ENCODE peak calls at places on chromosomes 1 and 21, in seven cellular contexts. X is RWPE2, I is prostate gland, U is gastrocnemius medialis, J is fibroblast of lung, B is astrocyte of the spinal cord, F is psoas muscle. Y is an unnamed sample.

GRCh38 chr1:32186491-32186890 is 7.0 kb downstream of the TXLNA start:
- DNase-seq in J (no peak), X (no peak), B (no peak), U (no peak), I (no peak), F (no peak), Y (no peak)

GRCh38 chr1:224513787-224514209 is 79.2 kb upstream of the WDR26 start:
- DNase-seq in B (peak; percentile 79), I (peak; percentile 77), F (peak; percentile 85), U (peak; percentile 67), X (peak; percentile 65), J (peak; percentile 65), Y (peak; percentile 82)

GRCh38 chr1:67135354-67135753 is 584 bp upstream of the C1orf141 start:
- DNase-seq in X (no peak), F (no peak), I (no peak), B (peak; percentile 81), U (no peak), J (peak; percentile 82), Y (no peak)

GRCh38 chr21:23694396-23694795 is 1912.9 kb downstream of the MRPL39 start:
- DNase-seq in J (no peak), I (no peak), B (no peak), X (no peak), F (no peak), U (no peak), Y (no peak)

GRCh38 chr1:2479186-2479585 is 3.1 kb downstream of the PLCH2 start:
- DNase-seq in F (no peak), X (no peak), I (no peak), B (no peak), J (no peak), U (no peak), Y (no peak)

GRCh38 chr1:111203681-111204210 is 3.3 kb upstream of the DENND2D start:
- DNase-seq in I (peak; percentile 69), X (peak; percentile 85), U (peak; percentile 39), J (peak; percentile 46), B (no peak), F (peak; percentile 77), Y (peak; percentile 72)

GRCh38 chr1:229221106-229222019 is 49.5 kb upstream of the RAB4A start:
- DNase-seq in U (no peak), B (peak; percentile 58), X (no peak), J (no peak), I (peak; percentile 92), F (no peak), Y (no peak)

GRCh38 chr1:217437375-217437774 is 193.5 kb downstream of the GPATCH2 start:
- DNase-seq in B (no peak), X (no peak), I (no peak), F (no peak), J (no peak), U (no peak), Y (no peak)

GRCh38 chr21:40300300-40300699 is 433.1 kb downstream of the PCP4 start:
- DNase-seq in X (no peak), U (no peak), B (no peak), I (no peak), F (no peak), J (no peak), Y (no peak)

GRCh38 chr1:77534456-77534855 is 148.0 kb downstream of the ZZZ3 start:
- DNase-seq in X (no peak), J (peak; percentile 68), U (no peak), I (no peak), F (no peak), B (peak; percentile 37), Y (no peak)

GRCh38 chr21:46326110-46326703 is 2.3 kb downstream of the PCNT start:
- DNase-seq in B (no peak), J (no peak), F (no peak), X (no peak), I (no peak), U (no peak), Y (no peak)

GRCh38 chr1:213014642-213015041 is 1.0 kb downstream of the ANGEL2 start:
- DNase-seq in X (no peak), B (peak; percentile 29), F (no peak), J (peak; percentile 13), U (no peak), I (no peak), Y (no peak)

GRCh38 chr1:101115112-101115511 is 89.5 kb upstream of the DPH5 start:
- DNase-seq in B (no peak), X (no peak), I (no peak), J (no peak), F (no peak), U (no peak), Y (no peak)

GRCh38 chr1:58361134-58361533 is 185.4 kb downstream of the OMA1 start:
- DNase-seq in J (no peak), F (no peak), I (no peak), U (no peak), B (no peak), X (no peak), Y (no peak)

GRCh38 chr1:73859227-73859626 is 338.7 kb downstream of the LRRIQ3 start:
- DNase-seq in I (no peak), B (no peak), J (no peak), U (no peak), X (no peak), F (no peak), Y (no peak)

GRCh38 chr1:109134423-109134822 is 20.5 kb downstream of the ELAPOR1 start:
- DNase-seq in I (no peak), X (no peak), F (no peak), J (no peak), B (no peak), U (no peak), Y (no peak)

GRCh38 chr1:225426395-225427248 is 1.2 kb downstream of the LBR start:
- DNase-seq in J (peak; percentile 25), X (no peak), I (no peak), B (peak; percentile 33), F (peak; percentile 34), U (no peak), Y (peak; percentile 24)

GRCh38 chr1:2968471-2968881 is 52.8 kb upstream of the ACTRT2 start:
- DNase-seq in F (no peak), X (peak; percentile 21), U (no peak), B (no peak), I (no peak), J (no peak), Y (no peak)

GRCh38 chr1:60281360-60281932 is 207.9 kb upstream of the C1orf87 start:
- DNase-seq in I (peak; percentile 63), B (peak; percentile 80), J (peak; percentile 81), F (peak; percentile 35), X (peak; percentile 65), U (peak; percentile 10), Y (peak; percentile 34)

GRCh38 chr1:17671741-17672140 is 83.4 kb upstream of the ACTL8 start:
- DNase-seq in B (no peak), I (no peak), X (no peak), F (no peak), U (no peak), J (no peak), Y (no peak)

GRCh38 chr1:200708769-200709168 is 29.9 kb upstream of the CAMSAP2 start:
- DNase-seq in X (no peak), J (peak; percentile 18), F (no peak), B (no peak), U (no peak), I (no peak), Y (no peak)

GRCh38 chr1:204031098-204031710 is 41.7 kb upstream of the SOX13 start:
- DNase-seq in B (peak; percentile 30), J (peak; percentile 39), I (no peak), F (no peak), X (no peak), U (no peak), Y (no peak)

GRCh38 chr1:67970088-67970487 is 80.3 kb downstream of the DIRAS3 start:
- DNase-seq in U (no peak), I (no peak), F (no peak), J (peak; percentile 96), X (no peak), B (peak; percentile 89), Y (no peak)

GRCh38 chr21:40141621-40142020 is 274.4 kb downstream of the PCP4 start:
- DNase-seq in J (no peak), U (no peak), X (no peak), F (no peak), B (no peak), I (no peak), Y (no peak)

GRCh38 chr1:206954616-206955342 is 8.5 kb upstream of the PIGR start:
- DNase-seq in F (no peak), X (no peak), I (no peak), U (no peak), B (no peak), J (no peak), Y (no peak)

GRCh38 chr1:9079980-9080703 is 10.7 kb upstream of the SLC2A5 start:
- DNase-seq in B (no peak), I (no peak), X (no peak), F (no peak), J (no peak), U (no peak), Y (no peak)

GRCh38 chr1:150562384-150563339 is 13.5 kb downstream of the ADAMTSL4 start:
- DNase-seq in J (no peak), U (no peak), B (no peak), I (no peak), X (no peak), F (no peak), Y (no peak)

GRCh38 chr1:46406881-46407608 is 12.9 kb downstream of the FAAH start:
- DNase-seq in J (no peak), U (no peak), X (no peak), F (no peak), I (no peak), B (no peak), Y (no peak)
- H3K4me3 ChIP-seq in J (no peak overlapping the region), U (peak overlapping the region; percentile 35), X (no peak overlapping the region), F (peak overlapping the region; percentile 47), I (no peak overlapping the region), B (no peak overlapping the region), Y (peak overlapping the region; percentile 50)

GRCh38 chr1:11543796-11544195 is 64.8 kb downstream of the DISP3 start:
- DNase-seq in F (no peak), U (no peak), I (no peak), J (no peak), B (no peak), X (no peak), Y (no peak)
- TF ChIP-seq CTCF in F (no peak), U (no peak), I (no peak), J (no peak), B (no peak), X (no peak), Y (no peak)

GRCh38 chr1:27487927-27488522 is 1.9 kb downstream of the WASF2 start:
- DNase-seq in B (no peak), U (no peak), J (no peak), I (no peak), X (no peak), F (no peak), Y (no peak)
- H3K4me3 ChIP-seq in B (peak overlapping the region; percentile 76), U (peak overlapping the region; percentile 100), J (peak overlapping the region; percentile 88), I (peak overlapping the region; percentile 99), X (peak overlapping the region; percentile 93), F (peak overlapping the region; percentile 94), Y (peak overlapping the region; percentile 89)

GRCh38 chr1:93448292-93448982 is 519 bp downstream of the FNBP1L start:
- DNase-seq in X (no peak), J (peak; percentile 31), B (peak; percentile 23), F (peak; percentile 52), I (peak; percentile 45), U (peak; percentile 27), Y (peak; percentile 76)
- TF ChIP-seq CTCF in X (no peak), J (no peak), B (no peak), F (no peak), I (no peak), U (no peak), Y (no peak)